ENCODE peak calls at places on chromosomes 12 and 14, in six cellular contexts. M is pancreas, F is mucosa of descending colon, H is dorsolateral prefrontal cortex, K is fibroblast of the aortic adventitia, C is OCI-LY7. J is an unnamed sample.

GRCh38 chr14:59850458-59850857 is 20.1 kb downstream of the RTN1 start:
- DNase-seq in M (no peak), F (no peak), H (no peak), K (no peak), C (no peak), J (no peak)

GRCh38 chr14:59768855-59769254 is 101.7 kb downstream of the RTN1 start:
- DNase-seq in M (no peak), F (no peak), H (no peak), K (peak), C (no peak), J (no peak)

GRCh38 chr12:65651060-65651459 is 173.2 kb upstream of the HMGA2 start:
- DNase-seq in M (no peak), F (no peak), H (no peak), K (no peak), C (no peak), J (no peak)

GRCh38 chr12:124418156-124418555 is 123.3 kb downstream of the RFLNA start:
- DNase-seq in M (no peak), F (no peak), H (no peak), K (no peak), C (no peak), J (no peak)

GRCh38 chr12:54958048-54958658 is 26.4 kb downstream of the TESPA1 start:
- DNase-seq in M (peak), F (no peak), H (peak), K (peak), C (peak), J (no peak)

GRCh38 chr12:120831648-120832267 is 72.4 kb downstream of the SPPL3 start:
- DNase-seq in M (no peak), F (no peak), H (no peak), K (no peak), C (no peak), J (no peak)

GRCh38 chr12:107349008-107349747 is 255.8 kb upstream of the CRY1 start:
- DNase-seq in M (peak), F (no peak), H (no peak), K (peak), C (no peak), J (peak)

GRCh38 chr12:69425417-69425816 is 44.8 kb upstream of the FRS2 start:
- DNase-seq in M (no peak), F (no peak), H (no peak), K (no peak), C (no peak), J (no peak)

GRCh38 chr12:75446857-75447256 is 33.7 kb upstream of the GLIPR1 start:
- DNase-seq in M (no peak), F (no peak), H (no peak), K (peak), C (no peak), J (no peak)

GRCh38 chr12:1421091-1421902 is 173.1 kb downstream of the FBXL14 start:
- DNase-seq in M (no peak), F (no peak), H (no peak), K (no peak), C (no peak), J (no peak)

GRCh38 chr14:75884198-75884611 is 97.6 kb downstream of the TGFB3 start:
- DNase-seq in M (no peak), F (no peak), H (no peak), K (peak), C (no peak), J (no peak)

GRCh38 chr12:109988903-109989302 is 7.3 kb downstream of the GIT2 start:
- DNase-seq in M (no peak), F (no peak), H (no peak), K (no peak), C (no peak), J (no peak)

GRCh38 chr14:100307215-100308111 is 1.2 kb upstream of the SLC25A29 start:
- DNase-seq in M (peak), F (no peak), H (no peak), K (no peak), C (no peak), J (no peak)

GRCh38 chr12:93043192-93043876 is 114.2 kb upstream of the EEA1 start:
- DNase-seq in M (no peak), F (no peak), H (no peak), K (no peak), C (no peak), J (no peak)

GRCh38 chr12:131943389-131943788 is 6.4 kb upstream of the EP400 start:
- DNase-seq in M (no peak), F (no peak), H (no peak), K (no peak), C (no peak), J (no peak)

GRCh38 chr14:99233222-99234035 is 38.6 kb downstream of the BCL11B start:
- DNase-seq in M (no peak), F (no peak), H (no peak), K (no peak), C (no peak), J (no peak)

GRCh38 chr14:99236386-99237133 is 35.4 kb downstream of the BCL11B start:
- DNase-seq in M (no peak), F (no peak), H (no peak), K (no peak), C (no peak), J (no peak)

GRCh38 chr14:99234366-99234765 is 37.6 kb downstream of the BCL11B start:
- DNase-seq in M (no peak), F (no peak), H (no peak), K (no peak), C (no peak), J (no peak)

GRCh38 chr14:99235578-99235977 is 36.4 kb downstream of the BCL11B start:
- DNase-seq in M (no peak), F (no peak), H (no peak), K (no peak), C (no peak), J (no peak)

GRCh38 chr14:99234982-99235491 is 37.0 kb downstream of the BCL11B start:
- DNase-seq in M (no peak), F (no peak), H (no peak), K (no peak), C (no peak), J (no peak)
- H3K4me3 ChIP-seq in M (no peak), F (no peak), H (peak), K (no peak), C (no peak), J (no peak)

GRCh38 chr12:32885831-32886230 is 10.7 kb downstream of the PKP2 start:
- DNase-seq in M (no peak), F (no peak), H (no peak), K (no peak), C (no peak), J (no peak)
- TF ChIP-seq CTCF in M (no peak), F (no peak), H (no peak), K (no peak), C (no peak), J (no peak)

GRCh38 chr14:58171090-58171489 is 19.1 kb upstream of the ARMH4 start:
- DNase-seq in M (peak), F (peak), H (peak), K (peak), C (no peak), J (peak)
- H3K4me3 ChIP-seq in M (no peak), F (no peak), H (peak), K (peak), C (no peak), J (no peak)

DNA sequence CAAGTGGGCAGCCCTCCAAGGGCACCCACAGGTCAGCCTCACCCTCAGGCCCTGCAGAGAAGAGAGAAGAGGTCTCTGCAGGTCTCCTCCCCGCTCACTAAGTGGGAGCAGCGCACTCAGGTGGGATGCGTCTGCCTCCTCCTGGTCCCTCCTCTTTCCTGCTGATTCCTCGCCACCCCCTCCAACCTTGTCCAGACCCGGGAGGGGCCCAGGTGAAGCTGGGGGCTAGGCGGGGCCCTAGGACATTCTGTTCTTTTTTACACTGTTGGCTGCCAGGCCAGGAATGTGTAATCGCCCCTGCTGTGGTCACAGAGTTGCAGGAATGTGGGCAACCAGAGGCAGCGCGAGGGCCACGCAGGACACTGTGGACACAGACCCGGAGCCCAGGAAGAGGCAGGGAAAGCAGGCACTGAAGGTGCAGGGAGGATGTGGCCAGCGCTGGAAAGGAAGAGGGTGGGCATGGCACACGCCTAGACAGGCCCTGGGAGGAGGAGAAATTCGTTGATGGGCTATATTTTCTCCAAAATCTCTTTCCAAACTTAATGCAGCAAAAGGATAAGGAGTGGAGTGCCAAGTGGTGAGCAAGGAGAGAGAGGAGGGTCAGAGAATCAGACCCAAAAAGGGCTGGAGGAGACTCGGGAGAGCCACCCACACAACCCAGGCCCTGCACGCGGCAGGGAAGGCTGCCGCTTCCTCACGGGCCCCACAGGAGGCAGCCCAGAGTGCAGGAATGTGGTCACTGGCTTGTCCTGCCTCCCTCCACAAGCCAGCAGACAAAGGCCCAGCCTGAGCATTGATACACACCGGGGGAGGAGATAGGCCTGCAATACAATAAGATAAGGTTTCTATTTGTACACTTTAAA is 947 bp upstream of the SCNN1A start:
- DNase-seq in M (no peak), F (peak), H (no peak), K (peak), C (no peak), J (no peak)
- TF ChIP-seq CTCF in M (no peak), F (peak), H (no peak), K (peak), C (peak), J (peak)

GRCh38 chr14:104677506-104678332 is 11.7 kb upstream of the INF2 start:
- DNase-seq in M (peak), F (peak), H (no peak), K (peak), C (peak), J (no peak)

GRCh38 chr14:104678346-104678745 is 11.1 kb upstream of the INF2 start:
- DNase-seq in M (no peak), F (peak), H (no peak), K (peak), C (no peak), J (no peak)

GRCh38 chr14:104675447-104675846 is 14.0 kb upstream of the INF2 start:
- DNase-seq in M (no peak), F (no peak), H (no peak), K (no peak), C (no peak), J (no peak)

GRCh38 chr14:104676130-104676693 is 13.2 kb upstream of the INF2 start:
- DNase-seq in M (no peak), F (no peak), H (no peak), K (no peak), C (no peak), J (no peak)

DNA sequence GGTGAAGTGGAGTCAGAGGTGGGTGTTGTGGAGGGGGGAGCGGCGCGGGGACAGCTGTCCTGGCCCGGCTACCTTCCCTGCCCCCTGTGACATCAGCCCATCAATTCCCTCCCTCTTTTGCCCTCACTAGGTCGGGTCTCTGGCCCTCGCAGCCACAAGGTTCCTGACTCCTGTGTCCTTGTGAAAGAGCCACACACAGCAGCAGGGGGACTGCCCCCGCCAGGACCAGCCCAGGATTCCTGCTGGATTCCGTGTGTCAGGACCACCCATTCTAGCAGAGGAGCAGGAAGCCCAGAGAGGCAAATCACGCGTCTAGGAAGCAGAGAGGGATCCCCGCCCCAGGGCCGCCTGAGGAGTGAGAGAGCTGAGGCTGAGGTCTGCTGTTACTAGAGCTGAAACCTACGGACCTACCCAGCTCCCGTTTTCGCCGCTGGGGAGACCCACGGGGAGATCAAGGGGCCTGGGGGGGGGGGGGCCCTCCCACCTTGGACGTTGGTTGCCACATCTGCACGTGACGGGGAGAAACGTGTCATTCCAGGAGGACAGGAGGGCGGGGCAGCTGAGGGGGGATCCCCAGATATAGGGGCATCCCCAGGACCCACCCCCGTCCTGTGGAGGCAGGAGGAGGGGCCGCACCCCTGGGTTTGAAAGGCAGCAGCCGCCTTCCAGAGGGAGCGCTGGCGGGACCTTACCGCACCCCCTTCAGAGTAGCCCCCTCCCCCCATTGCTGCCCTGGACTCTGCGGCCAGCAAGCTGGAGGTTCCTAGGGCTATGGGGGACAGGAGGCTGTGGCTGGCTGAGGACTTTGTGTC is 12.5 kb upstream of the INF2 start:
- DNase-seq in M (peak), F (peak), H (no peak), K (no peak), C (no peak), J (no peak)
- H3K4me3 ChIP-seq in M (peak), F (no peak), H (peak), K (no peak), C (peak), J (peak)

GRCh38 chr14:67619446-67620216 is at the start of gene ARG2:
- DNase-seq in M (peak), F (peak), H (peak), K (peak), C (peak), J (peak)
- TF ChIP-seq CTCF in M (peak), F (no peak), H (no peak), K (no peak), C (no peak), J (no peak)

GRCh38 chr12:77190022-77190421 is 124.7 kb upstream of the E2F7 start:
- DNase-seq in M (no peak), F (no peak), H (no peak), K (peak), C (no peak), J (no peak)

DNA sequence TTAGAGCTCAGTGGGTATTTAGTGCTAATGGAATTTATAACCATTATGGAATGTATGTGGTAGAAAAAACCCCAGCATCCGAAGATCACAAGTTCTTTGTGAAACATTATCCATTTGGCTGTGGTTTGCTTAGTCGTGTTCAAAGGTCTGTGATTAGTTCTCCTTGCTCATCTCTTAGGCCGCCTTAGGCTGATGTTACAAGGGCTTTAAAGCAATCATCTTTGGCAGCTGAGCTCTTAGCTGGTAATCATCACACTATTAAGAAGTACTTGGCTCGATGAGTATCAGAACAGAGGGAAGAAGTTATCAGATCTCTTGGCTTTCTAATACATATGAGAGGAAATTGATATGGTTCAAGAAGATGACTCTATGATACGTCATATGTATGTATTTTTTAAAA is 124.1 kb upstream of the E2F7 start:
- DNase-seq in M (no peak), F (no peak), H (no peak), K (peak), C (no peak), J (no peak)
- H3K4me3 ChIP-seq in M (no peak), F (no peak), H (no peak), K (no peak), C (no peak), J (no peak)

GRCh38 chr12:81792666-81793065 is 33.5 kb upstream of the PPFIA2 start:
- DNase-seq in M (no peak), F (no peak), H (no peak), K (no peak), C (no peak), J (no peak)

GRCh38 chr12:81798294-81798693 is 39.1 kb upstream of the PPFIA2 start:
- DNase-seq in M (no peak), F (no peak), H (no peak), K (no peak), C (no peak), J (no peak)

GRCh38 chr12:81800298-81801148 is 41.4 kb upstream of the PPFIA2 start:
- DNase-seq in M (no peak), F (no peak), H (no peak), K (peak), C (no peak), J (peak)

DNA sequence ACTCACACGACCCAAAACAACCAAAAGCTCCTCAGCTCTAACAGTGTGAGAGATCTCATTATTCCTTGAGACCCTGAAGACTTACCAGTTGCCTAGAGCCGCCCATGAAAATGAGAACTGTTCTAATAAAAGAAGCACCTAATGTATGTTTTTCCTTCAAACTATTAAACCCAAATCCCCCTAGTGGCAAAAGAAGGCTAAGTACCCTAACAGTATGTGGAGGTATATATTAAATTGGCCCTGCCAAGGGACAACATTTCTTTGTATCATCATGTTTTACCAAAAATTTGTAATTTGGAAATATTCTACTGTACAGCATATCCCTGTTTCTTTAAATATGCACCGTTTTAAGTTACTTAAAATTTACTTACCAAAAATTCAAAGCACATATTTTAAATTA is 38.0 kb upstream of the PPFIA2 start:
- DNase-seq in M (no peak), F (no peak), H (no peak), K (peak), C (peak), J (no peak)
- TF ChIP-seq CTCF in M (no peak), F (no peak), H (peak), K (peak), C (peak), J (peak)

GRCh38 chr14:101838476-101838875 is 77.0 kb downstream of the PPP2R5C start:
- DNase-seq in M (no peak), F (no peak), H (no peak), K (no peak), C (no peak), J (no peak)

GRCh38 chr14:101840649-101841365 is 79.3 kb downstream of the PPP2R5C start:
- DNase-seq in M (no peak), F (no peak), H (no peak), K (no peak), C (peak), J (no peak)

GRCh38 chr14:101843038-101843437 is 81.5 kb downstream of the PPP2R5C start:
- DNase-seq in M (no peak), F (no peak), H (no peak), K (no peak), C (no peak), J (no peak)

GRCh38 chr14:101839236-101839635 is 77.7 kb downstream of the PPP2R5C start:
- DNase-seq in M (no peak), F (no peak), H (no peak), K (no peak), C (peak), J (no peak)

DNA sequence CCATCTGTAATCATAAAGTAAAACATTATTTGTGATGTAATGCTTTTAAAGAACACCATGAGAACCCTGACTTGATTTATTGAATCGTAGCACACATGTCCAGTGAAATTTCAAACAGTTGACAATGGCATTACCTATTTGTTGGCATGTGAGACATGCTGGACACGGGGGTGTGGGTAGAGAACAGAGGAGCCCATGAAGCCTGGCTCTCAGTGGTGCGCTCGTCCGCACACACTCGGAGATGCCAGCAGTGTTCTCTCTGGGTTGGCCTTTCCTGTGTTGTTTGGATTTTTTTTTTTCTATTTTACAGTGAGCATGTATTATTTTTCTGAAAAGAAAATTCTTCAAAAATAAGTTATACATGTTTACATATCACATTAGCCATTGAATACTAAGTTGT is 78.2 kb downstream of the PPP2R5C start:
- DNase-seq in M (no peak), F (no peak), H (no peak), K (no peak), C (no peak), J (no peak)
- H3K4me3 ChIP-seq in M (no peak), F (no peak), H (no peak), K (no peak), C (no peak), J (no peak)

DNA sequence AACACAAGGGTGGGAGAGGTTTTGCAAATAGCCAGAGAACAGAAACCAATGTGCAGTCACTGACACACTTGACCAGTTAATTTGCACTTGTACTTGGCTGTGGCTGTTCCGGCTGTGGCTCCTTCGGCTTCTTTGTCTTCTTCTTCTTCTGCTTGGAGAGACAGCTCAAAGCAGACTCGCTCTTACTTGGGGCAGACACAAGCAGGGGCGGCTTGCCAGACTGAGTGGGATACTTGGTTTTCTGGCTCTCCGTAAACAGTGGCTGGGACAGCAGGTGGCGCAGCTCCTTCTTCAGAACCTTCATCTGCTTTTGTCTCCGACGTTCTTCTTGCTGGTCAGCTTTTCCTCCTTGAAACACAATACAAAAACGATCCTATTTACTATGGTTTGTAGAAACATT is 25.0 kb downstream of the OTUB2 start:
- DNase-seq in M (no peak), F (no peak), H (peak), K (peak), C (peak), J (peak)
- TF ChIP-seq CTCF in M (no peak), F (peak), H (peak), K (peak), C (peak), J (peak)